ENCODE peak calls at places on chromosomes 11 and 22, in nine cellular contexts. D is gastrocnemius medialis, T is H1, K is HepG2, B is A549, Q is suprapubic skin, S is Peyer's patch, Y is uterus, L is IMR-90. P is an unnamed sample. For H3K4me1, the result is how much of the 10 kb centered on the place peaks cover.

GRCh38 chr11:47766363-47767227 is 546 bp downstream of the FNBP4 start:
- DNase-seq in B (no peak), S (peak), K (peak), D (peak), Q (peak), L (peak), T (no peak), Y (peak), P (peak)

GRCh38 chr11:108662700-108663099 is 2.2 kb upstream of the DDX10 start:
- DNase-seq in L (no peak), K (no peak), Y (no peak), Q (no peak), S (no peak), T (no peak), B (no peak), D (no peak), P (no peak)

GRCh38 chr11:101860694-101861371 is 54.0 kb upstream of the CEP126 start:
- DNase-seq in S (peak), L (peak), Y (peak), Q (no peak), K (peak), B (peak), T (peak), D (no peak), P (peak)

GRCh38 chr11:64007160-64007628 is 21.0 kb downstream of the OTUB1 start:
- DNase-seq in D (no peak), Y (peak), B (peak), K (no peak), Q (no peak), S (no peak), L (no peak), T (no peak), P (no peak)

GRCh38 chr11:68780829-68781228 is 29.5 kb upstream of the TESMIN start:
- DNase-seq in B (no peak), K (no peak), L (no peak), D (no peak), S (peak), Y (no peak), T (peak), Q (no peak), P (no peak)

GRCh38 chr11:119721129-119722120 is 7.6 kb downstream of the NECTIN1 start:
- DNase-seq in Q (no peak), L (no peak), D (no peak), B (peak), S (no peak), Y (no peak), K (peak), T (no peak), P (no peak)

GRCh38 chr11:129394709-129395108 is 19.1 kb downstream of the BARX2 start:
- DNase-seq in K (peak), S (no peak), T (no peak), B (no peak), L (no peak), Y (no peak), Q (no peak), D (no peak), P (no peak)

GRCh38 chr11:134754823-134755198 is 342.8 kb upstream of the B3GAT1 start:
- DNase-seq in D (no peak), T (no peak), Y (no peak), K (no peak), S (no peak), B (no peak), L (no peak), Q (no peak), P (no peak)

GRCh38 chr11:107157146-107157808 is 139.0 kb upstream of the GUCY1A2 start:
- DNase-seq in T (peak), D (no peak), K (no peak), Y (no peak), L (no peak), Q (no peak), S (no peak), B (no peak), P (no peak)

GRCh38 chr22:43289551-43289963 is 53.6 kb downstream of the SCUBE1 start:
- DNase-seq in B (no peak), K (no peak), Q (no peak), L (peak), D (no peak), Y (no peak), T (no peak), S (no peak), P (no peak)

GRCh38 chr11:62921573-62922188 is 518 bp upstream of the CHRM1 start:
- DNase-seq in Q (no peak), D (no peak), B (no peak), S (no peak), L (peak), Y (no peak), T (no peak), K (no peak), P (peak)

GRCh38 chr22:43197271-43197941 is 10.5 kb upstream of the TTLL12 start:
- DNase-seq in B (no peak), T (no peak), Q (no peak), S (no peak), L (no peak), Y (no peak), D (no peak), K (no peak), P (no peak)

GRCh38 chr22:22618448-22618847 is 26.0 kb upstream of the GGTLC2 start:
- DNase-seq in Q (no peak), S (no peak), L (no peak), K (no peak), B (no peak), T (no peak), Y (no peak), D (no peak), P (no peak)

GRCh38 chr11:24637520-24637919 is 140.7 kb downstream of the LUZP2 start:
- DNase-seq in Q (no peak), T (no peak), L (no peak), D (no peak), B (no peak), K (no peak), Y (no peak), S (no peak), P (no peak)

GRCh38 chr11:72769680-72770079 is 17.5 kb upstream of the ARAP1 start:
- DNase-seq in D (no peak), K (no peak), B (no peak), Y (no peak), L (peak), Q (no peak), S (no peak), T (no peak), P (no peak)

GRCh38 chr11:45745065-45745811 is 59.7 kb upstream of the SLC35C1 start:
- DNase-seq in K (no peak), B (no peak), Y (peak), Q (no peak), S (no peak), L (no peak), T (no peak), D (no peak), P (no peak)
- H3K4me1 ChIP-seq in K (under half), B (under half), Y (under half), Q (under half), S (under half), L (under half), T (under half), D (under half), P (under half)

DNA sequence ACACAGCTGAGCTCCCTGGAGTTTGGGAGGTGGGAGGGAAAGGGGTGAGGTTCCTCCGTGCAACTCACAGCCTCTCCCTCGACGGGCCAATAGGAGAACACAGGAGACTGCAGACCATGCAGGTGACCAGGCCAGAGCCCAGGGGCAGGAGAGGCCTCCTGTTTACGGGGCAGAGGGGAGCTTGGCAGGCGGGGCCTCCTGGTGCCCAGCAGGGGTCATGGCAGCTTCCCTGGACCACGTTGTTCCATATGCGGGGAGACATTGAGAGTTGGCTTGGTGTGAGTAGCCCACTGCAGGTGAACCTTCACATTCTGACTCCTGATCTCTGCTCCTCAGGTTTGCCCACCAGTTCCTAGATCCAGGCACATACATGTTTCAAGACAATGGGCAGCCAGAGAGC is 19.3 kb upstream of the XKR3 start:
- DNase-seq in S (no peak), Q (no peak), B (no peak), D (no peak), Y (no peak), K (no peak), T (no peak), L (no peak), P (no peak)
- TF ChIP-seq POLR2A in S (no peak), Q (no peak), B (no peak), D (no peak), Y (no peak), K (no peak), T (no peak), L (no peak), P (no peak)

GRCh38 chr11:67056267-67056639 is 394 bp upstream of the RHOD start:
- DNase-seq in Q (no peak), D (no peak), K (no peak), B (no peak), S (no peak), Y (no peak), L (no peak), T (no peak), P (no peak)
- H3K27ac ChIP-seq in Q (peak), D (no peak), K (no peak), B (peak), S (peak), Y (peak), L (peak), T (no peak), P (peak)

DNA sequence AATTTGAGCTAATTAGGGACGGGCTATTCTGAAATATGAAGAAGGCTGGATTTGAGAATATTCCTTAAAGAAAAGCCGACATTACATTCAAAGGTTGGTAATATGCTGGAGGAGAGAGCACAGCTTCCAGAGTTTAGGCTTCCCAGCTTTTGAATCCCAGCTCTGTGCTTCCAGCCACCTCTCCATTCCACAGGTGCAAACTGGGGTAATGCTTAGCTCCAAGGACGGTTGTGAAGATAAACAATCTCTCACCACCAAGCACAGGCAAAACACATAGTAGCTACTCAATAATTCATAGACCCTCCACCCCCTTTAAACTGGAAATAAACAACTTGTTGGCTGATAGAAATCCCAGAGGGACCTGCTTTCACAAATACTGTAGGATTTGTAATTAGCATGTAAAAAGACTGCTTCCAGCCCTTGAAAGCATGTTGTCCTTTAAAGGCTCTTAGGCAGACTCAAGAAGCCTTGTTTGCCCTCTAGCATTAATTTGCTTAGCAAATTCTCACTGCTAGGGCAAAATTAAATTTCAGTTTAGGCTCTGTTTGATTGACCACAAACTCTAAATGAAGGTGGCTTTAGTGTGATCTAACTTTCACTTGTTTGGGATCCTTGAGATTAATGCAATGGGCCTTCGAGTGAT is 24.6 kb upstream of the SESN3 start:
- DNase-seq in Q (no peak), T (no peak), D (no peak), S (no peak), B (no peak), L (no peak), Y (no peak), K (no peak), P (no peak)
- H3K4me1 ChIP-seq in Q (under half), T (under half), D (under half), S (under half), B (under half), L (under half), Y (under half), K (under half), P (under half)

GRCh38 chr22:35352214-35353111 is 28.4 kb upstream of the HMOX1 start:
- DNase-seq in T (no peak), K (peak), Q (peak), S (peak), D (peak), B (peak), L (no peak), Y (peak), P (no peak)
- TF ChIP-seq POLR2A in T (no peak), K (no peak), Q (no peak), S (no peak), D (peak), B (no peak), L (no peak), Y (no peak), P (peak)

DNA sequence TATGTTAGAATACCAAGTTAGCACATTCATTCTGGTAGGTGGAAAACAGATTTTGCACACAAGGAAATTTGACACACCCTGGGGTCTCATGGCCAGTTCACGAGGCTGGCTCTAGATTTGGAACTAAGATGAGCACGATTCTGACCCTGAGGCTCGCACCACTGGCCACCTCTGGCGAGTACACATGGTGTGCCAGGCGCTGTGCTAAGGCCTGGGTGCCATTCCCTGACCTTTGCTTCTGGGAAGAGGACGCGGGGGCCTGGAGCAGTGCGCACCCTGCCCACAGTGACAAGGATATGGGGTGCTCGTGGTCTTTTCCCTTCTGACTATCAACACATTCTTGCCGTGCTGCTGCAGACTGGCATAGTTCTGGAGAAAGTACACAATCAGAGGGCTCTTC is 29.5 kb upstream of the DMC1 start:
- DNase-seq in L (no peak), B (no peak), K (no peak), D (no peak), Q (no peak), S (no peak), Y (no peak), T (no peak), P (no peak)
- H3K27ac ChIP-seq in L (no peak), B (no peak), K (no peak), D (no peak), Q (no peak), S (no peak), Y (no peak), T (no peak), P (no peak)

GRCh38 chr22:19890502-19891349 is 36.1 kb upstream of the GNB1L start:
- DNase-seq in D (no peak), L (no peak), K (no peak), T (no peak), B (no peak), Q (no peak), Y (no peak), S (no peak), P (no peak)
- H3K4me1 ChIP-seq in D (under half), L (under half), K (under half), T (under half), B (under half), Q (half or more), Y (under half), S (under half), P (under half)